ENCODE peak calls at places on chromosomes 7 and 10, in ten cellular contexts. A is HepG2, L is lower lobe of right lung, F is A549, X is HFF-Myc, C is left ventricle myocardium inferior, B is keratinocyte, Y is astrocyte of the spinal cord, O is right atrium auricular region, K is astrocyte. D is an unnamed sample.

GRCh38 chr10:113544392-113544791 is 8.5 kb upstream of the HABP2 start:
- DNase-seq in A (no peak), L (no peak), F (no peak), X (no peak), C (no peak), B (no peak), Y (no peak), O (no peak), K (no peak), D (no peak)

GRCh38 chr10:122190553-122190952 is 80.5 kb upstream of the BTBD16 start:
- DNase-seq in A (no peak), L (no peak), F (no peak), X (peak; percentile 43), C (no peak), B (no peak), Y (no peak), O (no peak), K (no peak), D (no peak)

GRCh38 chr7:70693300-70693689 is 438.6 kb upstream of the GALNT17 start:
- DNase-seq in A (no peak), L (no peak), F (peak; percentile 11), X (no peak), C (no peak), B (no peak), Y (peak; percentile 34), O (no peak), K (peak; percentile 64), D (no peak)

GRCh38 chr7:120785056-120785455 is 72.9 kb downstream of the TSPAN12 start:
- DNase-seq in A (no peak), L (no peak), F (no peak), X (no peak), C (no peak), B (no peak), Y (no peak), O (no peak), K (no peak), D (no peak)

GRCh38 chr10:79385804-79386531 is 38.7 kb downstream of the PPIF start:
- DNase-seq in A (no peak), L (peak; percentile 30), F (no peak), X (no peak), C (peak; percentile 12), B (no peak), Y (no peak), O (peak; percentile 57), K (no peak), D (peak; percentile 3)

GRCh38 chr7:110514973-110515372 is 576.0 kb upstream of the LRRN3 start:
- DNase-seq in A (no peak), L (no peak), F (no peak), X (no peak), C (no peak), B (no peak), Y (no peak), O (no peak), K (no peak), D (no peak)

GRCh38 chr7:108815815-108816214 is 246.1 kb downstream of the DNAJB9 start:
- DNase-seq in A (no peak), L (no peak), F (no peak), X (no peak), C (no peak), B (no peak), Y (no peak), O (no peak), K (no peak), D (no peak)

GRCh38 chr10:94546616-94547175 is 1.1 kb downstream of the HELLS start:
- DNase-seq in A (no peak), L (no peak), F (no peak), X (no peak), C (no peak), B (no peak), Y (peak; percentile 14), O (no peak), K (peak; percentile 4), D (no peak)

GRCh38 chr10:131082991-131083465 is 228.5 kb downstream of the TCERG1L start:
- DNase-seq in A (peak; percentile 20), L (no peak), F (no peak), X (no peak), C (no peak), B (no peak), Y (no peak), O (no peak), K (no peak), D (peak; percentile 63)

GRCh38 chr7:128381161-128381821 is 19.8 kb upstream of the PRRT4 start:
- DNase-seq in A (no peak), L (peak; percentile 65), F (no peak), X (no peak), C (peak; percentile 46), B (peak; percentile 64), Y (no peak), O (peak; percentile 84), K (no peak), D (no peak)

GRCh38 chr7:100130608-100131453 is 4.1 kb downstream of the MBLAC1 start:
- DNase-seq in A (peak; percentile 54), L (peak; percentile 82), F (peak; percentile 63), X (no peak), C (peak; percentile 79), B (no peak), Y (peak; percentile 48), O (peak; percentile 70), K (no peak), D (peak; percentile 85)

GRCh38 chr10:119119400-119119799 is 15.5 kb downstream of the DENND10 start:
- DNase-seq in A (no peak), L (no peak), F (no peak), X (no peak), C (no peak), B (no peak), Y (no peak), O (no peak), K (no peak), D (no peak)

GRCh38 chr7:36132025-36132424 is 21.0 kb upstream of the EEPD1 start:
- DNase-seq in A (peak; percentile 21), L (no peak), F (no peak), X (no peak), C (no peak), B (no peak), Y (no peak), O (no peak), K (no peak), D (no peak)

GRCh38 chr7:14846405-14846804 is 56.1 kb downstream of the DGKB start:
- DNase-seq in A (no peak), L (no peak), F (no peak), X (no peak), C (no peak), B (no peak), Y (no peak), O (no peak), K (no peak), D (no peak)

GRCh38 chr7:112572669-112573301 is 92.0 kb downstream of the LSMEM1 start:
- DNase-seq in A (peak; percentile 70), L (no peak), F (no peak), X (no peak), C (no peak), B (no peak), Y (no peak), O (no peak), K (no peak), D (peak; percentile 19)

GRCh38 chr10:91816986-91817385 is 18.8 kb downstream of the TNKS2 start:
- DNase-seq in A (no peak), L (no peak), F (no peak), X (no peak), C (no peak), B (no peak), Y (no peak), O (no peak), K (no peak), D (no peak)

GRCh38 chr10:130018253-130018652 is 54.2 kb upstream of the EBF3 start:
- DNase-seq in A (no peak), L (no peak), F (peak; percentile 12), X (peak; percentile 14), C (no peak), B (no peak), Y (peak; percentile 24), O (peak; percentile 26), K (peak; percentile 47), D (no peak)

GRCh38 chr7:75772081-75773077 is at the start of gene CCL26:
- DNase-seq in A (peak; percentile 71), L (no peak), F (peak; percentile 76), X (peak; percentile 72), C (peak; percentile 44), B (no peak), Y (peak; percentile 78), O (peak; percentile 83), K (peak; percentile 93), D (peak; percentile 33)

GRCh38 chr7:75776295-75776971 is 4.4 kb upstream of the CCL26 start:
- DNase-seq in A (no peak), L (no peak), F (peak; percentile 59), X (peak; percentile 94), C (no peak), B (no peak), Y (peak; percentile 94), O (no peak), K (peak; percentile 98), D (no peak)
- TF ChIP-seq CTCF in A (no peak), L (no peak), F (no peak), X (no peak), C (no peak), B (no peak), Y (no peak), O (no peak), K (no peak), D (no peak)

GRCh38 chr10:72085166-72085565 is 3.2 kb downstream of the SPOCK2 start:
- DNase-seq in A (no peak), L (no peak), F (no peak), X (no peak), C (no peak), B (no peak), Y (no peak), O (no peak), K (no peak), D (no peak)
- H3K4me3 ChIP-seq in A (no peak overlapping the region), L (no peak overlapping the region), F (no peak overlapping the region), X (no peak overlapping the region), C (no peak overlapping the region), B (no peak overlapping the region), Y (no peak overlapping the region), O (no peak overlapping the region), K (no peak overlapping the region), D (no peak overlapping the region)

DNA sequence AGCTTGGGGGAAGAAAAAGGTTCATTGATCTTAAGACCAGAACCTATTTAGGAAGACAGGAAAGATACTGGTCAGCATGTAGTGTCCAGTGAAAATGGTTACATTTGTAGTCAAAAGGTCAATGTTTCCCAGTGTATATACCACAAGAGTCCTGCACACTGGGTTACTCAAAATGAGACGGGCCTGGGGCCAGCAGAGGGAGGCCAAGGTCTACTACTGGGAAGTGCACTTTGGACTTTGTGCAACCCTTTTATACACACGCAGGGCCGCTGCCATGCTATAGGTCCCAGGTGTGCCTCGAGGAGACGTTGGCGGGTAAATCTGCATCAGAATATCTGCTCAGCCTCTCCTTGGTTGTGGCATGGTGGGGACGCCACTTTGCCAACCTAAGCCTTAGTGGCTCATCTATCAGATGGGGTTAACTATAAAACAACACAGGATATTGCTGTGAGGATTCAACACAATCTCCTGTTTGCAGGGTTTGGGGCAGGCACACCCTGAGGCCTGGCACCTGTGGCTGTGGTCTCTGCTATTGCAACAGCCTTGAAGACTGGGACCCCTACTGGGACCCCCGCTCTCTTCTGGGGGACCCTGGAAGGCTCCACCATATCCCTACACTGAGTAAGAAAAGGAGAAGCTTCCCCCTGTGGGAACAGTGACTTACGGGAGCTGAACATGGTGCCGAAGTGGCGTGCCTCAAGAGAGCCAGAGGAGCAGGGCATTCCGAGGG is 19.7 kb downstream of the CLRN3 start:
- DNase-seq in A (peak; percentile 49), L (no peak), F (no peak), X (no peak), C (no peak), B (no peak), Y (no peak), O (peak; percentile 50), K (no peak), D (peak; percentile 25)
- TF ChIP-seq CTCF in A (peak; percentile 65), L (no peak), F (no peak), X (no peak), C (peak; percentile 13), B (no peak), Y (no peak), O (no peak), K (no peak), D (peak; percentile 11)

GRCh38 chr7:27179503-27180430 is 5.3 kb downstream of the HOXA11 start:
- DNase-seq in A (peak; percentile 41), L (peak; percentile 76), F (peak; percentile 85), X (no peak), C (peak; percentile 46), B (no peak), Y (peak; percentile 55), O (no peak), K (no peak), D (peak; percentile 39)
- H3K4me3 ChIP-seq in A (peak overlapping the region; percentile 62), L (peak overlapping the region; percentile 18), F (peak overlapping the region; percentile 56), X (peak overlapping the region; percentile 83), C (peak overlapping the region; percentile 37), B (no peak overlapping the region), Y (no peak overlapping the region), O (no peak overlapping the region), K (no peak overlapping the region), D (no peak overlapping the region)

D was measured in body of pancreas.